ENCODE peak calls at places on chromosomes 16 and 17, in seven cellular contexts. K, F, I, N, U, A and Z are unnamed samples.

GRCh38 chr17:144936-145670 is 7.7 kb downstream of the SCGB1C2 start:
- DNase-seq in K (no peak), F (no peak), I (no peak), N (no peak), U (no peak), A (no peak), Z (no peak)

GRCh38 chr16:67923414-67924127 is 8.1 kb downstream of the CTRL start:
- DNase-seq in K (no peak), F (no peak), I (no peak), N (no peak), U (no peak), A (no peak), Z (no peak)

GRCh38 chr17:57916925-57917858 is 38.0 kb downstream of the CUEDC1 start:
- DNase-seq in K (no peak), F (no peak), I (no peak), N (no peak), U (no peak), A (no peak), Z (no peak)

GRCh38 chr17:56908061-56908542 is 5.7 kb downstream of the TRIM25 start:
- DNase-seq in K (no peak), F (no peak), I (no peak), N (peak), U (no peak), A (no peak), Z (no peak)

GRCh38 chr17:65177901-65178300 is 40.7 kb downstream of the RGS9 start:
- DNase-seq in K (no peak), F (no peak), I (peak), N (peak), U (no peak), A (no peak), Z (no peak)

GRCh38 chr17:41773190-41773588 is 13.3 kb downstream of the JUP start:
- DNase-seq in K (peak), F (no peak), I (peak), N (peak), U (peak), A (peak), Z (peak)

GRCh38 chr16:83887088-83887487 is 11.8 kb upstream of the MLYCD start:
- DNase-seq in K (peak), F (no peak), I (peak), N (no peak), U (no peak), A (peak), Z (no peak)

GRCh38 chr17:72120878-72121163 is at the start of gene SOX9:
- DNase-seq in K (peak), F (peak), I (peak), N (peak), U (peak), A (peak), Z (peak)

GRCh38 chr17:46063239-46063638 is 64.2 kb downstream of the STH start:
- DNase-seq in K (peak), F (no peak), I (peak), N (no peak), U (no peak), A (peak), Z (no peak)

GRCh38 chr17:62631936-62632924 is 4.8 kb downstream of the MRC2 start:
- DNase-seq in K (no peak), F (no peak), I (no peak), N (no peak), U (no peak), A (no peak), Z (no peak)

GRCh38 chr17:40563371-40564052 is 1.8 kb downstream of the CCR7 start:
- DNase-seq in K (no peak), F (no peak), I (no peak), N (peak), U (peak), A (no peak), Z (no peak)

GRCh38 chr16:12255919-12256665 is 279.6 kb downstream of the SNX29 start:
- DNase-seq in K (no peak), F (no peak), I (no peak), N (peak), U (no peak), A (no peak), Z (no peak)

GRCh38 chr17:7927596-7927995 is 2.1 kb downstream of the KCNAB3 start:
- DNase-seq in K (no peak), F (no peak), I (no peak), N (no peak), U (peak), A (no peak), Z (no peak)

GRCh38 chr16:53089434-53090270 is 34.9 kb downstream of the CHD9 start:
- DNase-seq in K (peak), F (peak), I (peak), N (no peak), U (no peak), A (no peak), Z (no peak)

GRCh38 chr17:3695723-3696411 is at the start of gene P2RX5:
- DNase-seq in K (no peak), F (no peak), I (no peak), N (peak), U (peak), A (peak), Z (peak)

GRCh38 chr17:6393368-6393952 is 41.5 kb downstream of the AIPL1 start:
- DNase-seq in K (no peak), F (no peak), I (no peak), N (no peak), U (no peak), A (no peak), Z (no peak)

GRCh38 chr17:75041656-75042280 is 5.0 kb downstream of the ATP5PD start:
- DNase-seq in K (peak), F (no peak), I (no peak), N (no peak), U (no peak), A (no peak), Z (no peak)

GRCh38 chr17:62064029-62064790 is 868 bp downstream of the MED13 start:
- DNase-seq in K (peak), F (no peak), I (peak), N (peak), U (no peak), A (peak), Z (no peak)

GRCh38 chr17:29149431-29150064 is 30.6 kb downstream of the MYO18A start:
- DNase-seq in K (peak), F (no peak), I (peak), N (peak), U (peak), A (peak), Z (no peak)

GRCh38 chr16:23784811-23785447 is 30.1 kb downstream of the CHP2 start:
- DNase-seq in K (peak), F (no peak), I (peak), N (no peak), U (no peak), A (no peak), Z (no peak)

GRCh38 chr16:68995011-68995504 is 110.4 kb upstream of the HAS3 start:
- DNase-seq in K (peak), F (no peak), I (peak), N (peak), U (peak), A (peak), Z (peak)

GRCh38 chr17:71501716-71502115 is 619.1 kb upstream of the SOX9 start:
- DNase-seq in K (no peak), F (no peak), I (no peak), N (peak), U (no peak), A (no peak), Z (no peak)

GRCh38 chr17:80959330-80960036 is 32.2 kb upstream of the CHMP6 start:
- DNase-seq in K (no peak), F (peak), I (peak), N (no peak), U (no peak), A (no peak), Z (no peak)

GRCh38 chr16:48123104-48123788 is 32.5 kb downstream of the ABCC12 start:
- DNase-seq in K (peak), F (no peak), I (peak), N (peak), U (no peak), A (peak), Z (peak)

GRCh38 chr16:29675811-29676643 is 3.0 kb upstream of the QPRT start:
- DNase-seq in K (peak), F (no peak), I (peak), N (peak), U (peak), A (no peak), Z (no peak)

GRCh38 chr17:76179496-76180467 is 38.7 kb upstream of the FOXJ1 start:
- DNase-seq in K (no peak), F (no peak), I (peak), N (peak), U (no peak), A (no peak), Z (no peak)

GRCh38 chr16:21599994-21600773 is 807 bp downstream of the METTL9 start:
- DNase-seq in K (peak), F (no peak), I (peak), N (peak), U (peak), A (peak), Z (peak)

GRCh38 chr16:77435240-77435819 is 496 bp upstream of the ADAMTS18 start:
- DNase-seq in K (no peak), F (no peak), I (no peak), N (no peak), U (no peak), A (no peak), Z (no peak)